ENCODE peak calls at places on chromosomes 11 and 22, in seven cellular contexts. Z is CD4-positive, CD25-positive, alpha-beta regulatory T cell; N is CD8-positive, alpha-beta memory T cell; G is esophagus squamous epithelium; L is left lung; R is neural progenitor cell; S is ovary. U is an unnamed sample. For H3K4me1, H3K36me3 and H3K27me3, the result is how much of the 10 kb centered on the place peaks cover.

GRCh38 chr11:1163911-1164735 is 6.4 kb downstream of the MUC5AC start:
- DNase-seq in Z (no peak), N (no peak), G (no peak), L (peak), R (no peak), S (no peak), U (no peak)

GRCh38 chr22:19822301-19823117 is 32.2 kb downstream of the GNB1L start:
- DNase-seq in Z (no peak), N (no peak), G (no peak), L (no peak), R (no peak), S (peak), U (no peak)

GRCh38 chr22:44133161-44133560 is 47.6 kb upstream of the PARVG start:
- DNase-seq in Z (no peak), N (no peak), G (no peak), L (no peak), R (no peak), S (no peak), U (no peak)

GRCh38 chr11:86291466-86292262 is 10.4 kb upstream of the HIKESHI start:
- DNase-seq in Z (peak), N (peak), G (no peak), L (no peak), R (peak), S (peak), U (peak)

GRCh38 chr22:42577623-42578240 is 24.0 kb downstream of the SERHL2 start:
- DNase-seq in Z (no peak), N (no peak), G (no peak), L (no peak), R (no peak), S (no peak), U (no peak)

GRCh38 chr11:119414321-119414720 is 8.7 kb downstream of the THY1 start:
- DNase-seq in Z (no peak), N (no peak), G (no peak), L (no peak), R (no peak), S (no peak), U (no peak)

GRCh38 chr22:20567993-20568417 is 60.6 kb downstream of the MED15 start:
- DNase-seq in Z (no peak), N (no peak), G (no peak), L (no peak), R (no peak), S (no peak), U (no peak)

GRCh38 chr11:1049431-1049891 is 12.9 kb upstream of the MUC6 start:
- DNase-seq in Z (no peak), N (no peak), G (no peak), L (peak), R (no peak), S (peak), U (peak)

GRCh38 chr11:32400196-32400595 is 35.1 kb downstream of the WT1 start:
- DNase-seq in Z (no peak), N (no peak), G (no peak), L (no peak), R (no peak), S (no peak), U (no peak)

GRCh38 chr11:112042961-112043304 is 17.7 kb downstream of the DLAT start:
- DNase-seq in Z (no peak), N (no peak), G (no peak), L (no peak), R (no peak), S (no peak), U (no peak)

GRCh38 chr11:107606122-107606521 is 15.2 kb downstream of the ELMOD1 start:
- DNase-seq in Z (no peak), N (no peak), G (no peak), L (no peak), R (no peak), S (no peak), U (no peak)

GRCh38 chr22:45271667-45272188 is 13.0 kb upstream of the UPK3A start:
- DNase-seq in Z (no peak), N (no peak), G (no peak), L (no peak), R (no peak), S (peak), U (no peak)

GRCh38 chr22:47776329-47776728 is 1013.9 kb downstream of the TBC1D22A start:
- DNase-seq in Z (no peak), N (no peak), G (no peak), L (no peak), R (peak), S (no peak), U (no peak)

GRCh38 chr11:62705401-62705800 is 1.8 kb downstream of the BSCL2 start:
- DNase-seq in Z (no peak), N (no peak), G (no peak), L (no peak), R (no peak), S (no peak), U (peak)

GRCh38 chr11:26254378-26254777 is 77.6 kb upstream of the ANO3 start:
- DNase-seq in Z (no peak), N (no peak), G (no peak), L (no peak), R (no peak), S (no peak), U (no peak)

GRCh38 chr11:46457659-46458058 is 66.1 kb upstream of the CHRM4 start:
- DNase-seq in Z (no peak), N (no peak), G (no peak), L (no peak), R (no peak), S (no peak), U (no peak)

GRCh38 chr11:67651976-67652895 is 1.7 kb upstream of the ACY3 start:
- DNase-seq in Z (no peak), N (no peak), G (no peak), L (peak), R (peak), S (no peak), U (no peak)

DNA sequence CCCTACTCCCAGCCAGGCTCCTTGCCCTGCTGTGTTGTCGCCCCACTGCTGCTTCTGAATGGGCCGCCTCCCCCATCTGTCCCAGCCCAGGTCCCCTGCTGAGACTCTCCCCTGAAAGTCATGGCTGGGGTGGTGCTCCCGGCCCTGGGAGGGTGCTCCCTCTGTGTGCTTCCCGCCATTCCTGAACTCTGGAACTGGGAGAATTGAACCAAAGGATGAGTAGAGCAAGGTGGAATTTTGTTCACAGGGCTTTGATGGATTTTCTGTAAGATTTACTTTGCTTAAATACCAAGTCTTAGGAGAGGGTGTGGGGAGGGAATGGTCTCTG is 402 bp downstream of the APOBEC3G start:
- DNase-seq in Z (no peak), N (no peak), G (no peak), L (no peak), R (no peak), S (peak), U (no peak)
- H3K4me1 ChIP-seq in Z (under half), N (under half), G (under half), L (under half), R (under half), S (under half), U (under half)

GRCh38 chr11:120749389-120749788 is 237.8 kb downstream of the GRIK4 start:
- DNase-seq in Z (no peak), N (no peak), G (no peak), L (no peak), R (no peak), S (no peak), U (no peak)
- H3K36me3 ChIP-seq in Z (under half), N (under half), G (under half), L (under half), R (under half), S (under half), U (under half)

GRCh38 chr11:42591841-42592240 is 720.0 kb upstream of the API5 start:
- DNase-seq in Z (no peak), N (no peak), G (no peak), L (no peak), R (peak), S (no peak), U (no peak)
- H3K27me3 ChIP-seq in Z (under half), N (under half), G (under half), L (under half), R (under half), S (under half), U (under half)

GRCh38 chr11:57430946-57431345 is 4.0 kb upstream of the SLC43A3 start:
- DNase-seq in Z (no peak), N (no peak), G (no peak), L (no peak), R (no peak), S (no peak), U (no peak)
- H3K4me1 ChIP-seq in Z (under half), N (under half), G (half or more), L (half or more), R (under half), S (under half), U (under half)

GRCh38 chr22:36510966-36511881 is 4.4 kb upstream of the FOXRED2 start:
- DNase-seq in Z (no peak), N (no peak), G (no peak), L (no peak), R (peak), S (peak), U (no peak)
- H3K36me3 ChIP-seq in Z (half or more), N (under half), G (half or more), L (under half), R (under half), S (under half), U (half or more)

DNA sequence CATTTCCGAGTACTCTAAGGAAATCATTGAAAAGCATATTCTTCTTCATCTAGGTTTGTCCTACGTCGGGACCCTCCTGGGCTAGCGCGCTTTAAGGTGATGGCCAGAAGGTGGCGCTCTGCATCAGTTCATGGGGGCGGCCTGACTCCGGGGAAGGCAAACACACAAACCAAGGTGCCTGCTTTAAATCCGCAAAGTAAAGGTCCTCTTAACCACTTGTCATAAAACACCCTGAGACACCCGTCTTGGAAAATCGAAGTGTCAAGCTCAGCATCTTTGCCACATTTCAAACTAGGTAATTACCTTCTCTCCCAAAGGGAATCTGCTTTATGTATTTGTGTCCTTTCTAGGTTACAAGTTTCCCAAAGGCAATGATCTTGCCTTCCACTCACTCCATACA is 34.0 kb downstream of the LMO2 start:
- DNase-seq in Z (peak), N (peak), G (no peak), L (peak), R (peak), S (peak), U (peak)
- H3K27me3 ChIP-seq in Z (under half), N (under half), G (under half), L (under half), R (under half), S (under half), U (under half)

GRCh38 chr22:40410272-40410671 is 39.9 kb downstream of the SGSM3 start:
- DNase-seq in Z (no peak), N (no peak), G (no peak), L (no peak), R (no peak), S (no peak), U (no peak)
- H3K4me1 ChIP-seq in Z (under half), N (under half), G (under half), L (under half), R (under half), S (under half), U (under half)

U was measured in pancreas.